ENCODE peak calls at places on chromosomes 16 and 17, in four cellular contexts. E, Z, M and T are unnamed samples.

GRCh38 chr17:82534401-82534812 is 14.9 kb downstream of the FOXK2 start:
- DNase-seq in E (no peak), Z (no peak), M (no peak), T (no peak)

GRCh38 chr16:88973007-88973410 is 4.0 kb downstream of the CBFA2T3 start:
- DNase-seq in E (peak; percentile 64), Z (no peak), M (no peak), T (no peak)

GRCh38 chr17:42553161-42553818 is 567 bp downstream of the HSD17B1 start:
- DNase-seq in E (peak; percentile 86), Z (no peak), M (no peak), T (no peak)

GRCh38 chr16:2482181-2483107 is 7.5 kb downstream of the TBC1D24 start:
- DNase-seq in E (no peak), Z (peak; percentile 64), M (peak; percentile 78), T (no peak)

GRCh38 chr16:49620158-49620867 is 235.6 kb downstream of the ZNF423 start:
- DNase-seq in E (peak; percentile 24), Z (no peak), M (peak; percentile 88), T (no peak)

GRCh38 chr17:65523411-65523810 is 38.0 kb downstream of the AXIN2 start:
- DNase-seq in E (no peak), Z (no peak), M (no peak), T (no peak)

GRCh38 chr17:64992325-64992802 is 64.2 kb downstream of the GNA13 start:
- DNase-seq in E (no peak), Z (no peak), M (no peak), T (no peak)

GRCh38 chr16:67579686-67580085 is 17.4 kb downstream of the CTCF start:
- DNase-seq in E (no peak), Z (no peak), M (no peak), T (no peak)

DNA sequence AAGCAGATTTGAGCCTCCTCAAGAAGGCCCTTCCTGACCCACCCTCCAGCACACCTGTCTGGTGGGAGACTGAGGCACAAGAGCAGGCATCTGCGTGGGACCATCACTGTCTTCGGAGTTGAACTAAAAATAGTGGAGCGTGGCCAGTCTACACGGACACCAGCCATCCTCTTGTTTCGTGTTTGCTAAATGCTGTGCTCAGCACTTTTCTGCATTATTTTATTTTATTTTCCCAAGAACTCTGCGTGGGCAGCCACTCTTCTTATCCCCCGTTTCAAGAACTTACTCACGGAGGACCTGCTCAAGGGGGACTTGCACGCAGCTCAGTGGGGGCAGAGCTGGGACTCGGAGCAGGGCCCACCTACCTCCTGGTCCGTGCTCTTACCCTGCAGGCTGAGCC is 60.8 kb downstream of the SOCS3 start:
- DNase-seq in E (no peak), Z (no peak), M (no peak), T (no peak)
- TF ChIP-seq CTCF in E (no peak), Z (no peak), M (no peak), T (no peak)

GRCh38 chr16:68987734-68988457 is 117.6 kb upstream of the HAS3 start:
- DNase-seq in E (no peak), Z (no peak), M (no peak), T (no peak)
- H3K27ac ChIP-seq in E (no peak overlapping the region), Z (no peak overlapping the region), M (no peak overlapping the region), T (no peak overlapping the region)

DNA sequence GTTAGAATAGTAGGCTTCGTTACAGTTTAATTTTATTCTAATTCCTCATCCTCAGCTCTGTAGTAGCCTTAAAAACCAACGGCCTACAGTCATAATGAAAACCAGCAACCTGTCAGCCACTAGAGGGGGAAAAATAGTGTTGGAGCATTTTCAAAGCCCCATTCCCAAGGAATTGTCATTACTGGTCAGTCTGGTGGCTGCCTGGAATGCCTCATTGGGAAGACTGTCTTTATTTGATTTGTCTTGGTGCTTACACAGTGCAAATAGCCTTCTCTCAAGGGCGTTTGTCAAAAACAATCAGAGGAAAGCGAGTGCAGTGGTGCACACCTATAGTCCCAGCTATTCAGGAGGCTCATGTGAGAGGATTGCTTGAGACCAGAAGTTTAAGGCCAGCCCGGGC is 4.7 kb downstream of the LPCAT2 start:
- DNase-seq in E (no peak), Z (no peak), M (no peak), T (no peak)
- TF ChIP-seq CTCF in E (peak; percentile 43), Z (no peak), M (no peak), T (no peak)

DNA sequence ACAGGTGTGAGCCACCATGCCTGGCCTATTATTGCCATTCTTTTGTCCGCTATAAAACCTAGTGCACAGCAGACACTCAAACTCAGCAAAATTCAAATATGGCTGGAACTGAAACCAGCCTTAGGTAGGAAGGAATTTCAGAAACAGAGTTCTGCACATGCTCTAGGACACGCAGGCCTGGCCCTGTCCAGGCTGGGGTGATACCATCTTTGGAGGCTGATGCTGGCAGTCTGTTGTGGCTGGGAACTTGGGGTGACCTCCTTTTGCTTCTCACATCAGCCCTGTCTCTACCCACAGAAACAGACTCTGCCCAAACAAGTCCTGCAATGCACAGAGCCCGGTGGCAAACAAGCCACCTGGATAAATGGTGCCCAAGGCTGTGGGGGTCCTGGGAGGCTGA is 12.6 kb upstream of the KIFC3 start:
- DNase-seq in E (no peak), Z (no peak), M (no peak), T (no peak)
- H3K27ac ChIP-seq in E (no peak overlapping the region), Z (no peak overlapping the region), M (no peak overlapping the region), T (no peak overlapping the region)

DNA sequence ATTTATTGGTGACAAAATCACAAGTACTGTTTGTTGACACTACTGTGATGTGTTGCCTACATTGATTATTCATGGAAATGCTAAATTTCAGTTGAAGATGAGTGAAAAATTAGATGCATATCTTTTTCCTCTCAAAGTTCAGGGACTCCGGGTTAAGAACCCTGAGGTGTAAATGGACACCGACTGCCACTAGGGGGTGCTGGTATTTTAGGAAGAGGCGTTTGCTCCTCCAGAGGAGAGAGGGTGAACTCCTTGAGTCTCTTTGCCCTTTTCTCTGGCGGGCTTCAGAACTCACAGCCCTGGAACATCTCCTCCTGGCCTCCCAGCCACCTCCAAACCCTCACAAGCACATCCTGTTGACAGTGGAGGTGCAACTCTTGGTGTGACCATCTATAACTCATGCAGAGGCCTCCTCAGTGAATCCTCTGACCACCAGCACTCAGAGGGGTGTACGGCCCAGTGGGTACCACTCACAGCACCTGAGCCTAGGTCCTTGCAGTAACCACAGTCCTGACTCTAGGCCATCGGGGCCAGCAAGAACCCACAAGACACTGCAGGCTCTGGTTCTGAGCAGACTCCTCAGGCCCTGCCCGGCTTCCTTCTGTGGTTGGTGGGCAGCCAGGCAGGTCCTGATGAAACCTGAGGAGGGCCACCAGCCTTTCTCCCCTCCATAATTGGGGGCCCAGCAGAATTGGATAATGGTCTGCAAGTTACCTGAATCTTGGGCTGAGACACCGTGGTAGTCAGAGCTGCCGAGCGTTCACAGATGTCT is 26.2 kb upstream of the PIK3R5 start:
- DNase-seq in E (peak; percentile 84), Z (peak; percentile 47), M (peak; percentile 26), T (peak; percentile 74)
- TF ChIP-seq CTCF in E (peak; percentile 90), Z (peak; percentile 86), M (peak; percentile 60), T (peak; percentile 73)

GRCh38 chr16:68658258-68658973 is 13.3 kb downstream of the CDH3 start:
- DNase-seq in E (no peak), Z (no peak), M (no peak), T (no peak)

GRCh38 chr16:68658974-68659360 is 13.9 kb downstream of the CDH3 start:
- DNase-seq in E (no peak), Z (no peak), M (no peak), T (no peak)

GRCh38 chr16:68665501-68665900 is 20.4 kb downstream of the CDH3 start:
- DNase-seq in E (no peak), Z (no peak), M (no peak), T (no peak)

GRCh38 chr16:68664297-68664696 is 19.2 kb downstream of the CDH3 start:
- DNase-seq in E (no peak), Z (no peak), M (no peak), T (no peak)

DNA sequence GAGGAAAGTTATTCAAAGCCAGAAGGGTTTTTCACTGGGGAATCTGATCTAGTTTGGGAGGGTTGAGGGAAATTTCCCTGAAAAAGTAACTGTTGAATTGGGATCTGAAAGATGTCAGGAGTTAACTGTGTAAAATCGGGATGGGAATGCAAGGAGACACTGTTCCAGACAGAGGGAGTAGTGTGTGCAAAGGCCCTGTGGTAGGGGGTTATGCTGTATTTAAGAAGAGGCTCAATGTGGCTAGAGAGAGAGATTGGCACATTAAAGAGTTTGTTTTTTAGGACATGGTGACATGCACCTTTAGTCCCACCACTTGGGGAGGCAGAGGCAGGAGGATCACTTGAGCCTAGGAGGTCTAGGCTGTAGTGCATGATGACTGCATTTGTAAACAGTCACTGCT is 16.9 kb downstream of the CDH3 start:
- DNase-seq in E (no peak), Z (no peak), M (no peak), T (no peak)
- H3K27ac ChIP-seq in E (no peak overlapping the region), Z (no peak overlapping the region), M (no peak overlapping the region), T (no peak overlapping the region)

DNA sequence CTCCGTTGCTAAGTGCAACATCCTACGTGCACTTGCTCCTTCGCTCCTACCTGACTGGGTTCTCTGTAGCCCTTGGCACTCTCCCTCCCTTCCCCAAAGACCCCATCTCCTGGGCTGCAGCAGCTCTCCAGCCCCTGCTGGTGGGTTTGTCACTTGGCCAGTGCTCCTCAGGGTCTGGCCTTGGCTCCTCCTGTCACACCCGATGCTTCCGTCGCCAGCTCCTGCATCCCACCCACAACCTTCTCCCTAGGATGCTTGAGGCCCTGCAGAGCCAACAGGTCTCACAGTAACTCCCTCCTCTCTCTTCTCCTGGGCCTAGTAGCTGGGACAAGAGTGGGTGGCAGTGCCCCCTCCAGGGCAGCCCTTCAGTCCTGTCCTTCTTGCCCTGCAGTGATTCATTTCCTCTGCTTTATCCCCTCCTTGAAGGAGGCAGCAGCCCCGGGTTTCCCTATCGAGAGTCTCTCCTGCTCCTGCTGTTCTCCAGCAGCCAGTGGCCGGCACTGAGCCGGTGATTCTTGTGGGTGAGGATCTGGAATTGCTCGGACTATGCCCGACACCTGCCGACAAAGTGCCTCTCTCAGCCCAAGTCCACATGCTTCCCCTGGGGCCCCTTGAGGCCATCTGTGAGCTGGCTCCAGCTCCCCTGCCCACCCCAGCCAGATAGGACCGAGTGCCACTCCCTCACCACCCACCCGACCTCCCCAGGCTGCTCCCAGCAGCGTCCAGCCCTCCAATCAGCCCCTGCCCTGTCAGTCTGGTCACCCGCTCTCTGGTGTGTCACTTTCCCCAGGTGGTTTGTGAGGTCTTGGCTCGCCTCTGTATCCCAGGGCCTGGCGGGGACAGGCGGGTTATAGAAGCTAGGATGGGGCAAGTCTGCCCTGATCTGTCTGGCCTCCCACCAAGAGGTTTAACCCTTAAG is 3.8 kb downstream of the LITAFD start:
- DNase-seq in E (no peak), Z (no peak), M (peak; percentile 51), T (no peak)
- TF ChIP-seq CTCF in E (peak; percentile 50), Z (no peak), M (no peak), T (no peak)